ENCODE peak calls at places on chromosomes 16 and 17, in eight cellular contexts. One of them, this sample, is unnamed. For H3K4me1, the result is how much of the 10 kb centered on the place peaks cover.

GRCh38 chr16:67847064-67847861 is at the start of gene CENPT:
- DNase-seq in neuronal stem cell: no peak
- DNase-seq in CD8-positive, alpha-beta memory T cell: no peak
- DNase-seq in effector memory CD4-positive, alpha-beta T cell: no peak
- DNase-seq in fibroblast of lung: no peak
- DNase-seq in CD8-positive, alpha-beta T cell: no peak
- DNase-seq in A549: no peak
- DNase-seq in ascending aorta: peak
- DNase-seq in this sample: peak

GRCh38 chr17:9006175-9006767 is 15.0 kb upstream of the NTN1 start:
- DNase-seq in neuronal stem cell: no peak
- DNase-seq in CD8-positive, alpha-beta memory T cell: no peak
- DNase-seq in effector memory CD4-positive, alpha-beta T cell: no peak
- DNase-seq in fibroblast of lung: no peak
- DNase-seq in CD8-positive, alpha-beta T cell: no peak
- DNase-seq in A549: no peak
- DNase-seq in ascending aorta: peak
- DNase-seq in this sample: no peak

GRCh38 chr16:85955566-85955965 is 56.6 kb downstream of the IRF8 start:
- DNase-seq in neuronal stem cell: no peak
- DNase-seq in CD8-positive, alpha-beta memory T cell: no peak
- DNase-seq in effector memory CD4-positive, alpha-beta T cell: no peak
- DNase-seq in fibroblast of lung: no peak
- DNase-seq in CD8-positive, alpha-beta T cell: no peak
- DNase-seq in A549: no peak
- DNase-seq in ascending aorta: no peak
- DNase-seq in this sample: no peak

GRCh38 chr17:28326114-28326513 is 7.1 kb downstream of the TMEM97 start:
- DNase-seq in neuronal stem cell: no peak
- DNase-seq in CD8-positive, alpha-beta memory T cell: no peak
- DNase-seq in effector memory CD4-positive, alpha-beta T cell: no peak
- DNase-seq in fibroblast of lung: no peak
- DNase-seq in CD8-positive, alpha-beta T cell: peak
- DNase-seq in A549: no peak
- DNase-seq in ascending aorta: peak
- DNase-seq in this sample: no peak

GRCh38 chr16:66924527-66925321 is 611 bp downstream of the RRAD start:
- DNase-seq in neuronal stem cell: peak
- DNase-seq in CD8-positive, alpha-beta memory T cell: peak
- DNase-seq in effector memory CD4-positive, alpha-beta T cell: peak
- DNase-seq in fibroblast of lung: no peak
- DNase-seq in CD8-positive, alpha-beta T cell: peak
- DNase-seq in A549: peak
- DNase-seq in ascending aorta: no peak
- DNase-seq in this sample: peak

GRCh38 chr17:8728251-8728925 is 16.2 kb downstream of the CCDC42 start:
- DNase-seq in neuronal stem cell: no peak
- DNase-seq in CD8-positive, alpha-beta memory T cell: no peak
- DNase-seq in effector memory CD4-positive, alpha-beta T cell: no peak
- DNase-seq in fibroblast of lung: no peak
- DNase-seq in CD8-positive, alpha-beta T cell: no peak
- DNase-seq in A549: no peak
- DNase-seq in ascending aorta: peak
- DNase-seq in this sample: no peak

GRCh38 chr17:61305024-61305423 is 94.6 kb upstream of the TBX2 start:
- DNase-seq in neuronal stem cell: no peak
- DNase-seq in CD8-positive, alpha-beta memory T cell: no peak
- DNase-seq in effector memory CD4-positive, alpha-beta T cell: no peak
- DNase-seq in fibroblast of lung: peak
- DNase-seq in CD8-positive, alpha-beta T cell: no peak
- DNase-seq in A549: no peak
- DNase-seq in ascending aorta: no peak
- DNase-seq in this sample: no peak

GRCh38 chr17:28745052-28745776 is 1.4 kb downstream of the TRAF4 start:
- DNase-seq in neuronal stem cell: peak
- DNase-seq in CD8-positive, alpha-beta memory T cell: no peak
- DNase-seq in effector memory CD4-positive, alpha-beta T cell: no peak
- DNase-seq in fibroblast of lung: peak
- DNase-seq in CD8-positive, alpha-beta T cell: peak
- DNase-seq in A549: no peak
- DNase-seq in ascending aorta: no peak
- DNase-seq in this sample: peak

GRCh38 chr17:44209786-44210341 is 9.6 kb downstream of the UBTF start:
- DNase-seq in neuronal stem cell: no peak
- DNase-seq in CD8-positive, alpha-beta memory T cell: no peak
- DNase-seq in effector memory CD4-positive, alpha-beta T cell: no peak
- DNase-seq in fibroblast of lung: no peak
- DNase-seq in CD8-positive, alpha-beta T cell: no peak
- DNase-seq in A549: no peak
- DNase-seq in ascending aorta: no peak
- DNase-seq in this sample: no peak

GRCh38 chr17:74450231-74450630 is 16.2 kb upstream of the CD300A start:
- DNase-seq in neuronal stem cell: no peak
- DNase-seq in CD8-positive, alpha-beta memory T cell: no peak
- DNase-seq in effector memory CD4-positive, alpha-beta T cell: no peak
- DNase-seq in fibroblast of lung: no peak
- DNase-seq in CD8-positive, alpha-beta T cell: no peak
- DNase-seq in A549: no peak
- DNase-seq in ascending aorta: no peak
- DNase-seq in this sample: no peak
- H3K4me1 ChIP-seq in neuronal stem cell: under half
- H3K4me1 ChIP-seq in CD8-positive, alpha-beta memory T cell: under half
- H3K4me1 ChIP-seq in effector memory CD4-positive, alpha-beta T cell: under half
- H3K4me1 ChIP-seq in fibroblast of lung: under half
- H3K4me1 ChIP-seq in CD8-positive, alpha-beta T cell: under half
- H3K4me1 ChIP-seq in A549: under half
- H3K4me1 ChIP-seq in ascending aorta: under half
- H3K4me1 ChIP-seq in this sample: under half

GRCh38 chr16:56682703-56683397 is 580 bp downstream of the MT1X start:
- DNase-seq in neuronal stem cell: no peak
- DNase-seq in CD8-positive, alpha-beta memory T cell: no peak
- DNase-seq in effector memory CD4-positive, alpha-beta T cell: no peak
- DNase-seq in fibroblast of lung: no peak
- DNase-seq in CD8-positive, alpha-beta T cell: no peak
- DNase-seq in A549: no peak
- DNase-seq in ascending aorta: no peak
- DNase-seq in this sample: peak

GRCh38 chr16:56681939-56682702 is at the start of gene MT1X:
- DNase-seq in neuronal stem cell: peak
- DNase-seq in CD8-positive, alpha-beta memory T cell: peak
- DNase-seq in effector memory CD4-positive, alpha-beta T cell: peak
- DNase-seq in fibroblast of lung: peak
- DNase-seq in CD8-positive, alpha-beta T cell: peak
- DNase-seq in A549: peak
- DNase-seq in ascending aorta: peak
- DNase-seq in this sample: peak

GRCh38 chr16:56684256-56684925 is 2.1 kb downstream of the MT1X start:
- DNase-seq in neuronal stem cell: no peak
- DNase-seq in CD8-positive, alpha-beta memory T cell: no peak
- DNase-seq in effector memory CD4-positive, alpha-beta T cell: no peak
- DNase-seq in fibroblast of lung: no peak
- DNase-seq in CD8-positive, alpha-beta T cell: no peak
- DNase-seq in A549: no peak
- DNase-seq in ascending aorta: no peak
- DNase-seq in this sample: no peak

GRCh38 chr16:56684926-56685590 is 2.8 kb downstream of the MT1X start:
- DNase-seq in neuronal stem cell: no peak
- DNase-seq in CD8-positive, alpha-beta memory T cell: no peak
- DNase-seq in effector memory CD4-positive, alpha-beta T cell: no peak
- DNase-seq in fibroblast of lung: no peak
- DNase-seq in CD8-positive, alpha-beta T cell: no peak
- DNase-seq in A549: no peak
- DNase-seq in ascending aorta: peak
- DNase-seq in this sample: no peak

DNA sequence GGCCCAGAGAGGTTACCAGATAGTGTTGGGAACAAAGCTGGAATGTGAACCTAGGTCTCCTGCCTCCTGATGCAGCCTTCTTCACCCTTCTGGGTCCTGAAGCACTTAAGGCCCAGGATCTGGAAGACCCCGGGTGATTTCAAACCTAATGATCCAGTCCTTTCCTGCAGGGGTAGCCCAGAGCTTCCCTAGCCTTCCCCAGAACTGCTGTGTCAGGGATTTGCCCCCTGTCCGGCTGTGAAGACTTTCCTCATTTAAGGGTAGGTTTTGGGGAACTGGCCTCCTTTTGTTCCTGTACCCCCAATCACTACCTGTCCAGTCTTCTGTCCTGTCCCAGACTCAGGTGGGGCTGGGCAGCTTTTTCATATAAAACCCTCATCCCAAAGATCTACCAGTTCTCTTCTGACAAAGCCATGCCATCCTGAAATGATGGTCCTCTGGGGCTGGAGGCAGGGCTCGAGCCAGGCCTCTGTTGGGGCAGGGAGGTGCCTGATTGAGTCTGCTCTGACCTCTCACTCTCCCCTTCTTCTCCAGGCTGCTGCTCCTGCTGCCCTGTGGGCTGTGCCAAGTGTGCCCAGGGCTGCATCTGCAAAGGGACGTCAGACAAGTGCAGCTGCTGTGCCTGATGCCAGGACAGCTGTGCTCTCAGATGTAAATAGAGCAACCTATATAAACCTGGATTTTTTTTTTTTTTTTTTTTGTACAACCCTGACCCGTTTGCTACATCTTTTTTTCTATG is 1.3 kb downstream of the MT1X start:
- DNase-seq in neuronal stem cell: no peak
- DNase-seq in CD8-positive, alpha-beta memory T cell: no peak
- DNase-seq in effector memory CD4-positive, alpha-beta T cell: no peak
- DNase-seq in fibroblast of lung: no peak
- DNase-seq in CD8-positive, alpha-beta T cell: no peak
- DNase-seq in A549: no peak
- DNase-seq in ascending aorta: no peak
- DNase-seq in this sample: no peak
- H3K4me3 ChIP-seq in neuronal stem cell: no peak
- H3K4me3 ChIP-seq in CD8-positive, alpha-beta memory T cell: peak
- H3K4me3 ChIP-seq in effector memory CD4-positive, alpha-beta T cell: peak
- H3K4me3 ChIP-seq in fibroblast of lung: peak
- H3K4me3 ChIP-seq in CD8-positive, alpha-beta T cell: peak
- H3K4me3 ChIP-seq in A549: peak
- H3K4me3 ChIP-seq in ascending aorta: peak
- H3K4me3 ChIP-seq in this sample: peak

GRCh38 chr17:77441130-77441920 is 300.6 kb downstream of the SEC14L1 start:
- DNase-seq in neuronal stem cell: no peak
- DNase-seq in CD8-positive, alpha-beta memory T cell: peak
- DNase-seq in effector memory CD4-positive, alpha-beta T cell: peak
- DNase-seq in fibroblast of lung: no peak
- DNase-seq in CD8-positive, alpha-beta T cell: peak
- DNase-seq in A549: no peak
- DNase-seq in ascending aorta: no peak
- DNase-seq in this sample: no peak
- H3K4me1 ChIP-seq in neuronal stem cell: under half
- H3K4me1 ChIP-seq in CD8-positive, alpha-beta memory T cell: half or more
- H3K4me1 ChIP-seq in effector memory CD4-positive, alpha-beta T cell: half or more
- H3K4me1 ChIP-seq in fibroblast of lung: half or more
- H3K4me1 ChIP-seq in CD8-positive, alpha-beta T cell: half or more
- H3K4me1 ChIP-seq in A549: under half
- H3K4me1 ChIP-seq in ascending aorta: under half
- H3K4me1 ChIP-seq in this sample: under half

GRCh38 chr17:57396515-57396921 is 140.2 kb downstream of the MSI2 start:
- DNase-seq in neuronal stem cell: no peak
- DNase-seq in CD8-positive, alpha-beta memory T cell: no peak
- DNase-seq in effector memory CD4-positive, alpha-beta T cell: no peak
- DNase-seq in fibroblast of lung: no peak
- DNase-seq in CD8-positive, alpha-beta T cell: no peak
- DNase-seq in A549: no peak
- DNase-seq in ascending aorta: no peak
- DNase-seq in this sample: no peak

GRCh38 chr17:57393368-57393767 is 137.0 kb downstream of the MSI2 start:
- DNase-seq in neuronal stem cell: no peak
- DNase-seq in CD8-positive, alpha-beta memory T cell: no peak
- DNase-seq in effector memory CD4-positive, alpha-beta T cell: no peak
- DNase-seq in fibroblast of lung: no peak
- DNase-seq in CD8-positive, alpha-beta T cell: no peak
- DNase-seq in A549: no peak
- DNase-seq in ascending aorta: no peak
- DNase-seq in this sample: no peak

GRCh38 chr17:57394375-57394774 is 138.1 kb downstream of the MSI2 start:
- DNase-seq in neuronal stem cell: no peak
- DNase-seq in CD8-positive, alpha-beta memory T cell: no peak
- DNase-seq in effector memory CD4-positive, alpha-beta T cell: no peak
- DNase-seq in fibroblast of lung: no peak
- DNase-seq in CD8-positive, alpha-beta T cell: no peak
- DNase-seq in A549: no peak
- DNase-seq in ascending aorta: no peak
- DNase-seq in this sample: no peak

GRCh38 chr17:57397402-57397801 is 141.1 kb downstream of the MSI2 start:
- DNase-seq in neuronal stem cell: no peak
- DNase-seq in CD8-positive, alpha-beta memory T cell: no peak
- DNase-seq in effector memory CD4-positive, alpha-beta T cell: no peak
- DNase-seq in fibroblast of lung: no peak
- DNase-seq in CD8-positive, alpha-beta T cell: no peak
- DNase-seq in A549: no peak
- DNase-seq in ascending aorta: no peak
- DNase-seq in this sample: no peak

DNA sequence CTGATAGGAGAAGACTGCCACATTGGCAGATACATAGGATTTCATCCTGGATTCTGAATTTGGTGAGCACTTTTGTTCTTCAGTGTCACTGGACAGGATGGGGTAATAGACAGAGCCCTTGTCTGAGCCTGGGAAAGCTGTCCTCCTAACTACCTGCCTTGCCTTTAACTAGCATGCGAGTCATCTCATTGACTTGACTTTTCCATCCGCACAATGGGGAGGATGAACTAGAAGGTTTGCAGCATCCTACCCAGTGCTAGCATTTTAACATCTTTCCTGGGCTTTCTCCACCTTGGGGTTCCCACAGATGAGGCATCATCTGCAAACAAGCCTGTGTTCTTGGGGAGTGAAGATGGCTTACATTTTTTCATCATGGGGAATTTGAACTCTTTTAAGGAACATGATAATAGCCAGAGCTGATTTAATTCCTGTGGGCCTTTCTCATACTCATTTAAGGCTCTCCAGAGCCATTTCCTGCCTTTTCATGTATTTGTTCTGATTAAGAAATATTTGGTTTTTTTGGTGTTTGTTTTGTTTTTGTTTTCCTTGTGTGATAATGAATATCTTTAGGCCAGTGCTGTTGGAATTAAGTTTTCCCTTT is 139.5 kb downstream of the MSI2 start:
- DNase-seq in neuronal stem cell: no peak
- DNase-seq in CD8-positive, alpha-beta memory T cell: no peak
- DNase-seq in effector memory CD4-positive, alpha-beta T cell: no peak
- DNase-seq in fibroblast of lung: no peak
- DNase-seq in CD8-positive, alpha-beta T cell: no peak
- DNase-seq in A549: no peak
- DNase-seq in ascending aorta: no peak
- DNase-seq in this sample: no peak
- H3K4me3 ChIP-seq in neuronal stem cell: no peak
- H3K4me3 ChIP-seq in CD8-positive, alpha-beta memory T cell: no peak
- H3K4me3 ChIP-seq in effector memory CD4-positive, alpha-beta T cell: no peak
- H3K4me3 ChIP-seq in fibroblast of lung: no peak
- H3K4me3 ChIP-seq in CD8-positive, alpha-beta T cell: no peak
- H3K4me3 ChIP-seq in A549: no peak
- H3K4me3 ChIP-seq in ascending aorta: no peak
- H3K4me3 ChIP-seq in this sample: no peak

GRCh38 chr17:48563867-48564199 is 14.3 kb downstream of the HOXB4 start:
- DNase-seq in neuronal stem cell: no peak
- DNase-seq in CD8-positive, alpha-beta memory T cell: no peak
- DNase-seq in effector memory CD4-positive, alpha-beta T cell: no peak
- DNase-seq in fibroblast of lung: no peak
- DNase-seq in CD8-positive, alpha-beta T cell: no peak
- DNase-seq in A549: no peak
- DNase-seq in ascending aorta: no peak
- DNase-seq in this sample: no peak
- H3K4me1 ChIP-seq in neuronal stem cell: under half
- H3K4me1 ChIP-seq in CD8-positive, alpha-beta memory T cell: under half
- H3K4me1 ChIP-seq in effector memory CD4-positive, alpha-beta T cell: under half
- H3K4me1 ChIP-seq in fibroblast of lung: half or more
- H3K4me1 ChIP-seq in CD8-positive, alpha-beta T cell: under half
- H3K4me1 ChIP-seq in A549: under half
- H3K4me1 ChIP-seq in ascending aorta: under half
- H3K4me1 ChIP-seq in this sample: under half

This sample was measured in HAP-1.